ENCODE peak calls at places on chromosome 6, in nine cellular contexts. S, I, H, W, F, Y, R, Q and X are unnamed samples.

GRCh38 chr6:145562771-145563615 is 172.3 kb downstream of the EPM2A start:
- DNase-seq in R (no peak), Y (no peak), S (no peak), Q (no peak), F (peak), W (no peak), H (no peak), I (no peak), X (no peak)

GRCh38 chr6:169498887-169499513 is 202.8 kb downstream of the WDR27 start:
- DNase-seq in H (no peak), Q (no peak), W (no peak), F (no peak), S (no peak), I (no peak), R (no peak), Y (no peak), X (no peak)

GRCh38 chr6:153698637-153699036 is 340.4 kb upstream of the OPRM1 start:
- DNase-seq in W (no peak), S (no peak), Y (no peak), Q (no peak), I (no peak), F (no peak), R (no peak), H (no peak), X (no peak)

GRCh38 chr6:87279051-87279595 is 43.3 kb upstream of the SMIM8 start:
- DNase-seq in W (no peak), Q (no peak), F (no peak), H (no peak), R (no peak), Y (no peak), S (no peak), I (no peak), X (no peak)

GRCh38 chr6:11354019-11354418 is 121.6 kb upstream of the NEDD9 start:
- DNase-seq in I (no peak), W (no peak), F (no peak), R (no peak), S (no peak), Y (no peak), H (peak), Q (no peak), X (peak)

GRCh38 chr6:76275746-76276145 is 203.3 kb upstream of the IMPG1 start:
- DNase-seq in H (no peak), Q (peak), R (no peak), Y (no peak), S (no peak), F (no peak), W (no peak), I (no peak), X (no peak)

GRCh38 chr6:148932731-148933130 is 185.9 kb downstream of the UST start:
- DNase-seq in H (no peak), S (no peak), F (no peak), Y (no peak), R (no peak), W (no peak), I (no peak), Q (no peak), X (no peak)

GRCh38 chr6:3324262-3324942 is 65.7 kb downstream of the PSMG4 start:
- DNase-seq in S (no peak), H (peak), F (peak), Q (peak), I (no peak), Y (no peak), R (no peak), W (no peak), X (no peak)

GRCh38 chr6:131510094-131510493 is 62.9 kb upstream of the ARG1 start:
- DNase-seq in F (no peak), R (no peak), S (no peak), H (no peak), W (no peak), Q (no peak), Y (no peak), I (no peak), X (no peak)

GRCh38 chr6:28496099-28496779 is 19.4 kb downstream of the GPX6 start:
- DNase-seq in S (no peak), F (no peak), W (no peak), R (no peak), I (no peak), Q (no peak), Y (no peak), H (no peak), X (no peak)

GRCh38 chr6:70474751-70475150 is 61.4 kb downstream of the FAM135A start:
- DNase-seq in H (no peak), Q (no peak), S (no peak), I (no peak), Y (no peak), F (no peak), R (no peak), W (no peak), X (no peak)

GRCh38 chr6:139323511-139324445 is 32.0 kb upstream of the TXLNB start:
- DNase-seq in Y (peak), R (peak), H (peak), S (peak), F (no peak), Q (no peak), I (no peak), W (peak), X (peak)

GRCh38 chr6:18530201-18530600 is 143.1 kb downstream of the RNF144B start:
- DNase-seq in H (no peak), Y (no peak), I (no peak), S (no peak), F (no peak), W (no peak), Q (no peak), R (no peak), X (no peak)

GRCh38 chr6:18533793-18534192 is 146.6 kb downstream of the RNF144B start:
- DNase-seq in H (no peak), W (no peak), Y (no peak), R (no peak), F (no peak), S (no peak), I (no peak), Q (no peak), X (no peak)

DNA sequence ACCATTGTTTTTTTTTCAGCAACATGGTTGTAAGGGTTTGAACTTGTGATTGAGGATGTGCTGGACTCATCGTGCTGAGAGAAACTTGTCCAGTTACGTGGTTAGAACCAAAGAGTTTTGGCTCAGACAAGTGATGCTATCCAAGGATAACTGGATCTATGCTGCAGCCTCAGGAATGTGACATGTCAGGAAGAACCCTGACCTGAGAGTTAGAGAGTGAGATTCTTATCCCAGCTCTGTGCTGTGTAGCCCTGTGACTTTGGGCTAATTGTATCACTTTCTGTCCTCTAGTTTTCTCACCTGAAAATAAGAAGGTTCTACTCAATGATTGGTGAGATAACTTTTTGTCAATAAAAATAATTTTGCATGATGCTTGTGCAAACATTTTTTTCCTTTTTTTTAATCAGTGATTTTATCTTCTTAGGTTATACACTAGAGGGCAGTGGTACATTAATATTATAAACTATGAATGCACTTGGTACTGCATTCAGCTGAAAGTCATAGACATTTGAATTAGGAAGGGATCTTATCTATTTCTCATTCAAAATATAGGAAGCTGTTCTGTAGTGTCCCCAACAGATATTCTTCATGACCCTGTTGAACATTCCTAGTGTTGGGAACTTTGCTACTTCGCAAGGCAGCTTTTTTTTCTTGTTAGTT is 141.1 kb downstream of the RNF144B start:
- DNase-seq in Q (peak), F (no peak), S (no peak), Y (no peak), H (no peak), I (no peak), W (no peak), R (no peak), X (no peak)
- TF ChIP-seq CTCF in Q (peak), F (peak), S (no peak), Y (no peak), H (no peak), I (peak), W (no peak), R (no peak), X (peak)

GRCh38 chr6:106535012-106535411 is 94.3 kb downstream of the RTN4IP1 start:
- DNase-seq in Y (no peak), Q (no peak), S (no peak), H (no peak), I (no peak), R (no peak), W (no peak), F (no peak), X (no peak)
- TF ChIP-seq CTCF in Y (no peak), Q (no peak), S (no peak), H (no peak), I (no peak), R (no peak), W (no peak), F (no peak), X (no peak)

GRCh38 chr6:144063744-144064401 is 31.5 kb downstream of the SF3B5 start:
- DNase-seq in S (peak), I (peak), R (peak), W (peak), H (peak), Y (peak), F (no peak), Q (peak), X (peak)
- TF ChIP-seq CTCF in S (no peak), I (peak), R (no peak), W (no peak), H (peak), Y (no peak), F (no peak), Q (peak), X (peak)

GRCh38 chr6:56995347-56995746 is 40.4 kb downstream of the BEND6 start:
- DNase-seq in R (no peak), H (no peak), W (no peak), F (no peak), Y (no peak), S (no peak), I (no peak), Q (no peak), X (no peak)

GRCh38 chr6:56988145-56988544 is 33.2 kb downstream of the BEND6 start:
- DNase-seq in H (no peak), Y (no peak), I (no peak), S (no peak), Q (no peak), R (no peak), W (no peak), F (no peak), X (no peak)

GRCh38 chr6:56992053-56992452 is 37.1 kb downstream of the BEND6 start:
- DNase-seq in R (no peak), Y (no peak), I (no peak), W (no peak), F (no peak), H (no peak), S (no peak), Q (no peak), X (no peak)

GRCh38 chr6:56996401-56996800 is 41.5 kb downstream of the BEND6 start:
- DNase-seq in I (no peak), W (no peak), Q (no peak), R (no peak), F (no peak), Y (no peak), S (no peak), H (no peak), X (no peak)

DNA sequence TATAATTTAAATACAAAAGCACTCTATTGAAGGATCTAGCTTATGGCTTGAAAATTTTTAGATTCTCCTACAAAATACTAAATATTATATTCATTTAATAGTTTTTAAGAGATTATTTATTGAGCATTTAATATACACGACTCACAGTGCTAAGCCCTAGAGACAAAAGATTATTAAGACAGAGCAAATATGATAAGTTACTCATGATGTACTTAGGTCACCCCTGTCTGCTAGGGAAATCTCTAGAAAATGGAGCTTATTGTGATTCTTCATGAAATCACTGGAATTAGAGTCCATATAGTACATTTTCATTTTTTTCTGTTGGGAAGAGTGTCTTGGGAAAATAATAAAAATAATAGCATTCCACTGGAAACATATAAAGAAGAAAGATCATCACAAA is 37.8 kb downstream of the BEND6 start:
- DNase-seq in I (no peak), Q (no peak), R (no peak), F (no peak), S (no peak), H (no peak), Y (no peak), W (no peak), X (no peak)
- TF ChIP-seq CTCF in I (no peak), Q (no peak), R (no peak), F (no peak), S (no peak), H (no peak), Y (no peak), W (no peak), X (no peak)

GRCh38 chr6:152096863-152097496 is 289.5 kb downstream of the ESR1 start:
- DNase-seq in Q (no peak), H (no peak), S (no peak), W (no peak), I (no peak), F (peak), Y (no peak), R (no peak), X (no peak)
- TF ChIP-seq CTCF in Q (no peak), H (no peak), S (no peak), W (no peak), I (no peak), F (no peak), Y (no peak), R (no peak), X (no peak)

GRCh38 chr6:163723759-163724158 is 309.2 kb downstream of the QKI start:
- DNase-seq in W (no peak), H (no peak), I (no peak), Q (no peak), Y (no peak), F (no peak), R (no peak), S (no peak), X (no peak)
- TF ChIP-seq CTCF in W (no peak), H (no peak), I (no peak), Q (no peak), Y (no peak), F (no peak), R (no peak), S (no peak), X (no peak)

DNA sequence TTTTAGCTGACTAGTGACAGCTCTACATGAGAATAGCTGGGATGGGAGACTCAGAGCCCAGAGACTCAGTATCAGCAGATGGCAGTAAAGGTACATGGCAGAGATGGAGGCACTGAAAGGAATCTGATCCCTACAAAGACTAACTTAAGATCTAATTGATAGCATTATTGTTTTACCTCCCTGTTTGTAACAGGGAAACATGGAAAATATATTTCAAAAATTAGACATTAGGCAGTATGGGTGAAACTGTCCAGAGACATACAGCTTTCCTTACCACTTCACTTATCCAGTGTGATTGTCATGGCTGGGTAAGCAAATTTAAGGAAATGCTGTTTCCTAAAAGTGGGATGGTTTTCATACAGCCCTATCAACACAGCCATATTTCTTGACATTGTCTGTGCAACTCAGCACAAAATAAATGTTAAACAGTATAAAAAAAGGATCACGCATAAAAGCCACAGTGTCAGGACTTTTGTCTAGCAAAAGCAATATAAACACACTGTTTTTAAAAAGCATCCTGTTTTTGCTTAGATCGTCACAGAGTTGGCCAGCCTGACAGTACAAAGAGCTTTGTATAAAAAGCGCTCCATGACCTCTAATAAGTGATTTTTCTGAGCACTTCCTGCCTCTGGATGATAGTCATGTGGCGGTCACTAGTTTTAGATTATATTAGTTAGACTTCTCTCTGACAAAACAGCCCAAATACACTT is 376.9 kb downstream of the PHF3 start:
- DNase-seq in F (no peak), I (no peak), R (no peak), S (no peak), Q (peak), W (no peak), Y (peak), H (no peak), X (no peak)
- TF ChIP-seq CTCF in F (peak), I (peak), R (no peak), S (no peak), Q (peak), W (no peak), Y (peak), H (peak), X (peak)

DNA sequence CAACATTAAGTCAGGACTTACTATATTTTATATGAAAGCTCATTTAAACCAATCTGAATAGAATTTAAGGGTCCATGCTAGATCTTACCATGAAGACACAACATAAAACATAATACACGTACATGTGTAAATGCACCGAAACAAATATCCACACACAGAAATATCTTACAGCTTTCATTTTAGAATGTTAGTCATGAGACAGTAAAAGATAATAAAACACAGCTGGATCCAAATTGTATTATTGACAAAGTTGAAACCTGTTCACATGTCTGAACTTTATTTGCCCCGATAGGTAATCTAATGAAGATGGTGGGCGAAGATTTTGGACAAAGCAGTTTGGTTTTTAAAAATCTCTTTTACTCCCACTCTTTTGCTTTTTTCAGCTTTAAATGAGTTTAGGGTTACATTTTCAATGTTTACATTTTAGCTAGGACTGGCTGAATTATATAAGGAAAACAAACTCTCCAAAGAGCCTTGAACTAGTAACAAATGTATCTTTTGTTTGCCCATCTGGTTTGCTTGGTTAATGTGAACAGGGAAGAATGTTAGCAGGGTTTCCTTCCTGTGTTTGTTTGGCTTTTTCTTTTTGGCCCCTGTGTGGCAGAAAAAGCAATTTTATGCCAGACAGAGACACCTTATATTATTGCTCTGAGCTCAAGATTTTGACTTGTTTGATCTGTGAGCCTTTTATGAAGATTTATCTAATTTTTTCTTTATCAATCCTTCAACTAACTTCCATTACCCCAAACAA is 5.1 kb upstream of the TMEM181 start:
- DNase-seq in F (no peak), R (no peak), I (no peak), S (no peak), W (no peak), Q (no peak), H (no peak), Y (no peak), X (no peak)
- TF ChIP-seq CTCF in F (no peak), R (no peak), I (no peak), S (no peak), W (no peak), Q (no peak), H (no peak), Y (no peak), X (no peak)